ENCODE peak calls at places on chromosomes 5 and 9, in eight cellular contexts. F, E, D, Z, A, X, I and J are unnamed samples.

GRCh38 chr5:43556857-43557593 is at the start of gene PAIP1:
- DNase-seq in F (peak), E (peak), D (peak), Z (peak), A (peak), X (peak), I (peak), J (peak)

GRCh38 chr5:93039888-93040287 is 541.1 kb downstream of the NR2F1-AS1 start:
- DNase-seq in F (no peak), E (no peak), D (no peak), Z (no peak), A (no peak), X (no peak), I (no peak), J (no peak)

GRCh38 chr5:33841829-33842228 is 50.0 kb downstream of the ADAMTS12 start:
- DNase-seq in F (no peak), E (peak), D (no peak), Z (no peak), A (peak), X (no peak), I (no peak), J (no peak)

GRCh38 chr9:79617395-79617794 is 45.6 kb downstream of the TLE4 start:
- DNase-seq in F (no peak), E (peak), D (no peak), Z (peak), A (peak), X (peak), I (peak), J (no peak)

GRCh38 chr9:128912270-128912853 is 8.4 kb upstream of the PHYHD1 start:
- DNase-seq in F (no peak), E (peak), D (no peak), Z (peak), A (peak), X (no peak), I (no peak), J (no peak)

GRCh38 chr9:29285818-29286217 is 1712.5 kb upstream of the C9orf72 start:
- DNase-seq in F (no peak), E (no peak), D (no peak), Z (no peak), A (peak), X (no peak), I (no peak), J (no peak)

GRCh38 chr5:119016125-119016774 is 27.9 kb upstream of the DTWD2 start:
- DNase-seq in F (no peak), E (no peak), D (no peak), Z (no peak), A (no peak), X (no peak), I (no peak), J (no peak)

GRCh38 chr9:89226076-89226475 is 47.5 kb upstream of the SHC3 start:
- DNase-seq in F (no peak), E (peak), D (no peak), Z (no peak), A (peak), X (no peak), I (no peak), J (no peak)

GRCh38 chr5:114362197-114362976 is 517 bp downstream of the KCNN2 start:
- DNase-seq in F (no peak), E (peak), D (no peak), Z (no peak), A (peak), X (no peak), I (no peak), J (no peak)

GRCh38 chr9:75410405-75410804 is 322.1 kb downstream of the OSTF1 start:
- DNase-seq in F (no peak), E (no peak), D (no peak), Z (no peak), A (no peak), X (no peak), I (no peak), J (no peak)

GRCh38 chr5:176529824-176530195 is 7.4 kb downstream of the RNF44 start:
- DNase-seq in F (peak), E (no peak), D (peak), Z (no peak), A (no peak), X (no peak), I (no peak), J (peak)

GRCh38 chr5:163534476-163535172 is 29.2 kb downstream of the MAT2B start:
- DNase-seq in F (no peak), E (no peak), D (no peak), Z (no peak), A (no peak), X (peak), I (no peak), J (no peak)

GRCh38 chr5:73339711-73340110 is 108.9 kb downstream of the FOXD1 start:
- DNase-seq in F (no peak), E (no peak), D (no peak), Z (no peak), A (no peak), X (no peak), I (no peak), J (no peak)

GRCh38 chr9:116543731-116544400 is 143.2 kb upstream of the TRIM32 start:
- DNase-seq in F (no peak), E (peak), D (no peak), Z (peak), A (peak), X (no peak), I (no peak), J (no peak)

GRCh38 chr9:13705356-13705755 is 425.9 kb upstream of the MPDZ start:
- DNase-seq in F (no peak), E (no peak), D (no peak), Z (no peak), A (peak), X (no peak), I (no peak), J (no peak)

GRCh38 chr9:77575785-77576184 is 72.3 kb downstream of the GNA14 start:
- DNase-seq in F (no peak), E (peak), D (no peak), Z (no peak), A (peak), X (no peak), I (no peak), J (no peak)

GRCh38 chr5:123209163-123210013 is 120.3 kb downstream of the PRDM6 start:
- DNase-seq in F (no peak), E (peak), D (no peak), Z (peak), A (peak), X (no peak), I (no peak), J (no peak)

GRCh38 chr5:36875051-36875788 is 1.3 kb upstream of the NIPBL start:
- DNase-seq in F (peak), E (peak), D (peak), Z (peak), A (peak), X (peak), I (peak), J (peak)

GRCh38 chr5:1888541-1889251 is 6.0 kb upstream of the IRX4 start:
- DNase-seq in F (no peak), E (no peak), D (no peak), Z (no peak), A (no peak), X (no peak), I (no peak), J (no peak)

GRCh38 chr9:114033397-114034103 is 44.5 kb downstream of the AMBP start:
- DNase-seq in F (no peak), E (no peak), D (no peak), Z (no peak), A (peak), X (no peak), I (no peak), J (no peak)

GRCh38 chr5:3596261-3596825 is 711 bp downstream of the IRX1 start:
- DNase-seq in F (no peak), E (no peak), D (no peak), Z (peak), A (peak), X (no peak), I (no peak), J (no peak)

GRCh38 chr9:87422999-87423398 is 74.7 kb upstream of the DAPK1 start:
- DNase-seq in F (no peak), E (no peak), D (no peak), Z (no peak), A (no peak), X (no peak), I (no peak), J (no peak)

GRCh38 chr5:149256451-149256850 is 15.2 kb upstream of the AFAP1L1 start:
- DNase-seq in F (no peak), E (peak), D (no peak), Z (no peak), A (peak), X (no peak), I (no peak), J (no peak)

GRCh38 chr9:84600739-84601138 is 68.8 kb upstream of the NTRK2 start:
- DNase-seq in F (no peak), E (no peak), D (no peak), Z (no peak), A (no peak), X (no peak), I (no peak), J (no peak)

GRCh38 chr9:130451509-130452388 is 7.0 kb downstream of the ASS1 start:
- DNase-seq in F (no peak), E (peak), D (no peak), Z (peak), A (peak), X (peak), I (peak), J (no peak)

GRCh38 chr5:175789670-175790069 is 81.7 kb upstream of the CPLX2 start:
- DNase-seq in F (no peak), E (no peak), D (no peak), Z (no peak), A (no peak), X (no peak), I (no peak), J (no peak)

GRCh38 chr5:78799254-78800017 is 150.9 kb upstream of the LHFPL2 start:
- DNase-seq in F (no peak), E (peak), D (no peak), Z (peak), A (peak), X (no peak), I (no peak), J (no peak)

GRCh38 chr5:78797945-78798731 is 149.6 kb upstream of the LHFPL2 start:
- DNase-seq in F (no peak), E (no peak), D (no peak), Z (peak), A (peak), X (no peak), I (no peak), J (no peak)

GRCh38 chr5:78803386-78803785 is 154.8 kb upstream of the LHFPL2 start:
- DNase-seq in F (no peak), E (no peak), D (no peak), Z (peak), A (peak), X (peak), I (peak), J (no peak)

GRCh38 chr5:78804995-78805394 is 156.4 kb upstream of the LHFPL2 start:
- DNase-seq in F (no peak), E (no peak), D (no peak), Z (no peak), A (no peak), X (no peak), I (no peak), J (no peak)

DNA sequence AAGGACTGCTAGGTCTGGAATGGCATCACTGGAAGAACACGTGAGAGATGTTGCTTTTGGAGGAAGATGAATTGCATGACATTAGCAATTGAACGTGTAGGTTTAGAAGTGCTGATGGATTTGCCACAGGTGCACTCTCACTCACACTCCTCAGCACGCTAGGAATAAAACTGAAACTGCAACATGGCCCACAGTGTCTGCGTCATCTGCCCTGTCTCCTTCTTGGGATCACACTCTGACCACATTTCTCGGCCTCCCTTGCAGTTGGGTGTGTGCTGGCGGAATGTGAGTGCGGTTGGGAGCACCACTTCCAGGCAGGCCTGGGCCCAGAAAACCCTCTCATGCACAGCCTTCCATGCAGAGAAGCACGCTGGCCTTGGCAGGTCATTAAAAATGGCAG is 152.8 kb upstream of the LHFPL2 start:
- DNase-seq in F (no peak), E (no peak), D (no peak), Z (no peak), A (no peak), X (no peak), I (no peak), J (no peak)
- H3K4me3 ChIP-seq in F (no peak), E (no peak), D (no peak), Z (no peak), A (no peak), X (no peak), I (no peak), J (no peak)

GRCh38 chr9:124853605-124854143 is 414 bp downstream of the WDR38 start:
- DNase-seq in F (no peak), E (no peak), D (no peak), Z (no peak), A (no peak), X (no peak), I (no peak), J (no peak)
- H3K4me3 ChIP-seq in F (no peak), E (no peak), D (peak), Z (peak), A (peak), X (peak), I (peak), J (peak)

GRCh38 chr9:105242062-105242461 is 2.4 kb upstream of the SLC44A1 start:
- DNase-seq in F (no peak), E (no peak), D (no peak), Z (no peak), A (no peak), X (no peak), I (no peak), J (no peak)
- H3K4me3 ChIP-seq in F (no peak), E (no peak), D (no peak), Z (peak), A (no peak), X (peak), I (no peak), J (no peak)

DNA sequence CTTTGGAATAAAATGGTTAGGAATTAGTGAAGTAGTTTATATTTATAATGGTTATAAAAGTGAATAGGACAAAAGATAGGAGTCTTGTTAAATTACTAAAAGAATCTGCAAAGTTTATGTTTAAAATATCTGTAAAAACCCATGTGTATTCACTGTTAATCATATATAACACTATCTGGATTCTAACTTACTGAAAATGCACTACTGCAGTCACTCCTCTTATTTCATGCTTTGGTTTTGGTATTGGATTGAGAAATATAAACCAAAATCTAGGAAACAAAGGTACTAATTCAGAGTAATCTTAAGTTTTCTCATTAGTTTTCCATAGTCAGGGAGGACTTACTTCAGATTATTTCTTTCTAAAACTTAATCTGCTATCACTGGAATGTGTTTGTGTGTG is 49.5 kb downstream of the ST8SIA4 start:
- DNase-seq in F (no peak), E (no peak), D (no peak), Z (no peak), A (no peak), X (no peak), I (no peak), J (no peak)
- H3K4me3 ChIP-seq in F (peak), E (no peak), D (no peak), Z (no peak), A (no peak), X (no peak), I (no peak), J (no peak)

DNA sequence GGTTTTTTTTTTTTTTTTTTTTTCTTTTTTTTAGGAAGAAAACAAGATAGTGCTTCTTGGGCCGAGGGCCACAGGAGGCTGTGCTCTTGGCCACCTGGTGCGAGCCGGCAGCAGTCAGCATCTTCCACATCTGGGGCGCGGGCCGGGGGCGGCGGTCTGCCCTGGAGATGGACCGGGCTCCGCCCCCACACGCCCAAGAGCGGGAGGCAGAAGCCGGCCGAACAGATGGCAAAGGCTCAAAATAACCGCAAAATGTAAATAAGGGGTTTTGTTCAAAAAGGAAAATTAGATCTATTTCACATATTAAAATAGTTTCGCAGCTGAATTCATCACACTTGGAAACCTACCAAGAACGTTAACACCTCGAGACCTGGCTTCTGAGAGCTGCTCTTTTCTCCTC is 51.5 kb upstream of the UBAC1 start:
- DNase-seq in F (no peak), E (peak), D (no peak), Z (no peak), A (peak), X (no peak), I (no peak), J (no peak)
- H3K4me3 ChIP-seq in F (no peak), E (no peak), D (no peak), Z (no peak), A (no peak), X (peak), I (no peak), J (no peak)

GRCh38 chr5:142491260-142491659 is 166.4 kb upstream of the SPRY4 start:
- DNase-seq in F (no peak), E (no peak), D (no peak), Z (no peak), A (no peak), X (peak), I (no peak), J (no peak)

GRCh38 chr5:142491679-142492078 is 166.9 kb upstream of the SPRY4 start:
- DNase-seq in F (no peak), E (no peak), D (no peak), Z (no peak), A (no peak), X (no peak), I (no peak), J (no peak)

GRCh38 chr5:142492781-142493281 is 168.0 kb upstream of the SPRY4 start:
- DNase-seq in F (no peak), E (peak), D (no peak), Z (peak), A (peak), X (peak), I (no peak), J (no peak)

GRCh38 chr5:142495561-142495960 is 170.7 kb upstream of the SPRY4 start:
- DNase-seq in F (no peak), E (no peak), D (no peak), Z (peak), A (no peak), X (no peak), I (no peak), J (no peak)

GRCh38 chr5:142494119-142494518 is 169.3 kb upstream of the SPRY4 start:
- DNase-seq in F (no peak), E (no peak), D (no peak), Z (no peak), A (no peak), X (no peak), I (no peak), J (no peak)
- H3K4me3 ChIP-seq in F (no peak), E (no peak), D (no peak), Z (no peak), A (no peak), X (no peak), I (no peak), J (no peak)

GRCh38 chr9:33076360-33077004 is at the start of gene SMU1:
- DNase-seq in F (peak), E (peak), D (peak), Z (peak), A (peak), X (peak), I (peak), J (peak)

GRCh38 chr9:33080534-33080933 is 4.1 kb upstream of the SMU1 start:
- DNase-seq in F (no peak), E (no peak), D (no peak), Z (no peak), A (no peak), X (no peak), I (no peak), J (no peak)

GRCh38 chr9:33082538-33083326 is 6.3 kb upstream of the SMU1 start:
- DNase-seq in F (no peak), E (no peak), D (no peak), Z (no peak), A (peak), X (no peak), I (no peak), J (no peak)

GRCh38 chr9:33082135-33082534 is 5.7 kb upstream of the SMU1 start:
- DNase-seq in F (no peak), E (no peak), D (no peak), Z (no peak), A (no peak), X (no peak), I (no peak), J (peak)

DNA sequence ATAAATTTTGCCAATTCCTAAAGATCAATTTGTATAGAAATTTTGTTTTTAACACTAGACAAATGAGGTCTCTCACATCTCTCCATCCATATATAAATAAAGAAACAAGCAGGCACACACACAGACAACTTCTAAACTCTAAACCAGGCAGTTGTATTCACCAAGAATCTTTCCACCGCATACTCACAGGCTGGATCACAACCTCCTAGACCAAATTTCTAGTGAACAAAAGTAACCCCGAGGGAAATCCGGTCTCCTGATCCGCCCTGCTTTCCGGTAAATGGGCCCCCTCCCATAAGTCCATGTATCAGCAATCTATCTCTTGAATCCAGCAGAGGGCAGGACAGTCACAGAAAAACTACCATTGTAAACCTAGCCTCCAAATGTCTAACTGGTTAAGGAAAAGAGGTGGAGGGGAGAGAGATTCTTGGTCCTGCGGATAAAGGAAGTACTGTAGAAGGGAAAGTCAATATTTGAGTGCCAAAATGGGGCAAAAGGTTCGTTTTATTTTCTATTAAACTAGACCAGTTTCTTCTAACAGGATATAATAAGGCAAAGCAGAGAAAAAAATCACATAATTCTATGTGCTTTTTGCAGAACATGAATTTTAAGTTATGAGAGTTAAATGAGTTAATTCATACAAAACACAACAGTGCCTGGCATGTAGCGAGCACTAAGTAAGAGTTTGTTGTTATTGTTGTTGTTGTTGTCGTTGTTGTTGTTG is 4.8 kb upstream of the SMU1 start:
- DNase-seq in F (peak), E (peak), D (peak), Z (peak), A (peak), X (peak), I (no peak), J (peak)
- H3K4me3 ChIP-seq in F (peak), E (no peak), D (no peak), Z (peak), A (no peak), X (peak), I (no peak), J (no peak)